ENCODE peak calls at places on chromosome 5, in five cellular contexts. One of them, this sample, is unnamed. For H3K4me1, the result is how much of the 10 kb centered on the place peaks cover.

GRCh38 chr5:143594913-143595818 is 191.7 kb upstream of the NR3C1 start:
- DNase-seq in prostate gland: peak
- DNase-seq in sigmoid colon: no peak
- DNase-seq in upper lobe of left lung: no peak
- DNase-seq in transverse colon: no peak
- DNase-seq in this sample: no peak

GRCh38 chr5:110045153-110045552 is 355.4 kb downstream of the MAN2A1 start:
- DNase-seq in upper lobe of left lung: no peak
- DNase-seq in prostate gland: no peak
- DNase-seq in sigmoid colon: no peak
- DNase-seq in transverse colon: no peak
- DNase-seq in this sample: no peak

GRCh38 chr5:66553368-66553912 is 42.8 kb upstream of the MAST4 start:
- DNase-seq in transverse colon: no peak
- DNase-seq in prostate gland: no peak
- DNase-seq in sigmoid colon: no peak
- DNase-seq in upper lobe of left lung: no peak
- DNase-seq in this sample: no peak

GRCh38 chr5:158268286-158268685 is 409.3 kb upstream of the CLINT1 start:
- DNase-seq in sigmoid colon: no peak
- DNase-seq in upper lobe of left lung: no peak
- DNase-seq in prostate gland: no peak
- DNase-seq in transverse colon: no peak
- DNase-seq in this sample: no peak

GRCh38 chr5:178320281-178320855 is 87.8 kb upstream of the PHYKPL start:
- DNase-seq in sigmoid colon: peak
- DNase-seq in transverse colon: no peak
- DNase-seq in upper lobe of left lung: no peak
- DNase-seq in prostate gland: no peak
- DNase-seq in this sample: no peak

GRCh38 chr5:124981901-124982300 is 235.5 kb upstream of the ZNF608 start:
- DNase-seq in sigmoid colon: no peak
- DNase-seq in prostate gland: no peak
- DNase-seq in upper lobe of left lung: no peak
- DNase-seq in transverse colon: no peak
- DNase-seq in this sample: no peak

GRCh38 chr5:87231037-87231808 is 36.5 kb upstream of the RASA1 start:
- DNase-seq in upper lobe of left lung: no peak
- DNase-seq in prostate gland: no peak
- DNase-seq in sigmoid colon: no peak
- DNase-seq in transverse colon: no peak
- DNase-seq in this sample: no peak

GRCh38 chr5:424259-425110 is 18.5 kb upstream of the EXOC3 start:
- DNase-seq in upper lobe of left lung: no peak
- DNase-seq in sigmoid colon: peak
- DNase-seq in transverse colon: no peak
- DNase-seq in prostate gland: no peak
- DNase-seq in this sample: no peak

GRCh38 chr5:77461287-77461686 is 30.8 kb downstream of the WDR41 start:
- DNase-seq in prostate gland: no peak
- DNase-seq in transverse colon: no peak
- DNase-seq in upper lobe of left lung: no peak
- DNase-seq in sigmoid colon: no peak
- DNase-seq in this sample: no peak

GRCh38 chr5:115069087-115069968 is 100.4 kb downstream of the TRIM36 start:
- DNase-seq in sigmoid colon: no peak
- DNase-seq in prostate gland: peak
- DNase-seq in upper lobe of left lung: no peak
- DNase-seq in transverse colon: peak
- DNase-seq in this sample: peak

GRCh38 chr5:168307022-168307421 is 15.6 kb downstream of the WWC1 start:
- DNase-seq in sigmoid colon: no peak
- DNase-seq in transverse colon: no peak
- DNase-seq in prostate gland: no peak
- DNase-seq in upper lobe of left lung: no peak
- DNase-seq in this sample: no peak

GRCh38 chr5:154477382-154478223 is 424 bp downstream of the HAND1 start:
- DNase-seq in transverse colon: no peak
- DNase-seq in sigmoid colon: no peak
- DNase-seq in prostate gland: no peak
- DNase-seq in upper lobe of left lung: no peak
- DNase-seq in this sample: peak

GRCh38 chr5:179624841-179625271 is 1.4 kb upstream of the HNRNPH1 start:
- DNase-seq in upper lobe of left lung: no peak
- DNase-seq in prostate gland: no peak
- DNase-seq in sigmoid colon: peak
- DNase-seq in transverse colon: no peak
- DNase-seq in this sample: no peak

GRCh38 chr5:146789712-146790660 is 88.6 kb downstream of the PPP2R2B start:
- DNase-seq in sigmoid colon: no peak
- DNase-seq in transverse colon: no peak
- DNase-seq in prostate gland: no peak
- DNase-seq in upper lobe of left lung: no peak
- DNase-seq in this sample: no peak

GRCh38 chr5:178329331-178329730 is 96.7 kb upstream of the PHYKPL start:
- DNase-seq in prostate gland: no peak
- DNase-seq in upper lobe of left lung: no peak
- DNase-seq in transverse colon: no peak
- DNase-seq in sigmoid colon: no peak
- DNase-seq in this sample: no peak

GRCh38 chr5:176658817-176659216 is 11.5 kb downstream of the TSPAN17 start:
- DNase-seq in prostate gland: no peak
- DNase-seq in upper lobe of left lung: no peak
- DNase-seq in transverse colon: peak
- DNase-seq in sigmoid colon: no peak
- DNase-seq in this sample: no peak

GRCh38 chr5:175692996-175693700 is 35.3 kb downstream of the HRH2 start:
- DNase-seq in prostate gland: no peak
- DNase-seq in sigmoid colon: peak
- DNase-seq in upper lobe of left lung: peak
- DNase-seq in transverse colon: peak
- DNase-seq in this sample: no peak

GRCh38 chr5:94031631-94032030 is 290.2 kb upstream of the POU5F2 start:
- DNase-seq in upper lobe of left lung: peak
- DNase-seq in prostate gland: no peak
- DNase-seq in transverse colon: no peak
- DNase-seq in sigmoid colon: no peak
- DNase-seq in this sample: no peak

GRCh38 chr5:131496400-131496713 is 138.7 kb downstream of the RAPGEF6 start:
- DNase-seq in sigmoid colon: no peak
- DNase-seq in transverse colon: no peak
- DNase-seq in upper lobe of left lung: no peak
- DNase-seq in prostate gland: no peak
- DNase-seq in this sample: no peak

GRCh38 chr5:41843456-41844112 is 26.6 kb downstream of the OXCT1 start:
- DNase-seq in sigmoid colon: no peak
- DNase-seq in prostate gland: peak
- DNase-seq in upper lobe of left lung: no peak
- DNase-seq in transverse colon: peak
- DNase-seq in this sample: peak

GRCh38 chr5:129057329-129057728 is 37.2 kb upstream of the ISOC1 start:
- DNase-seq in sigmoid colon: no peak
- DNase-seq in prostate gland: no peak
- DNase-seq in upper lobe of left lung: no peak
- DNase-seq in transverse colon: no peak
- DNase-seq in this sample: no peak

GRCh38 chr5:151781201-151781600 is 9.4 kb downstream of the G3BP1 start:
- DNase-seq in prostate gland: no peak
- DNase-seq in sigmoid colon: no peak
- DNase-seq in upper lobe of left lung: no peak
- DNase-seq in transverse colon: no peak
- DNase-seq in this sample: no peak

DNA sequence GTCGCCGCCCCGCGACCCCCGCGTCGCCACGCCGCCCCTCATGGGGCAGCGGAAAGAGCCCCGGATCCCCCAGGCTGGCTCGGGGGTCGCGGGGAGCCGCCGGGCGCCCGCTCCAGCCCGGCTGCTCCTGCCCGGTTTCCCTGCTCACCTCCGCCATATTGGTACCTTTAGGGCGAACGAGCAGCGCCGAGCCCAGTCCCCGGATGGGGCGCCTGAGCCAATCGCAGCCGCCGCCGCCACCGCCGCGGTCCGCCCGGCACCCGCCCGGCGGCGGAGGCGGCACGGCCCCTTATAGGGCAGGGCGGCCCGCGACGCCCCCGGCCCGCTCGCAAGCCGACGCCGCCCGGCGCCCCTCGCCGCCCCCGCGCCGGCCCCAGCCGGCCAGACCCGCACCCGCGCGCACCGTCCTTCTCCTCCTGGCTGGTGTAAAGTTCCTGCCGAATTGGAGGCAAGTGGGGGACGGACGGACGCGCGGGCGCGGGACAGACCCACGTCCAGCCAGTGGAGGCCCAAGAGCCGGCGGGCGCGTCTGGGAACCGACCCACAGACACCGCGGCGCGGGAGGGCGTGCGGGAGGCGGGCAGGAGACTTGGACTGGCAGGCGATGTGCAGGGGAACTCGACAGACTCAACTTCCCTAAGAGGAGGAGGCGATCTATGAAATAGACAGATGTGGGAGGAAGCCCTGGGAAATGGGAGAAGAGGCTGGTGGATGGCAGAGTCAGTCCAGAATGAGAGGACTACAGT is at the start of gene MIER3:
- DNase-seq in prostate gland: peak
- DNase-seq in sigmoid colon: peak
- DNase-seq in upper lobe of left lung: peak
- DNase-seq in transverse colon: peak
- DNase-seq in this sample: peak
- TF ChIP-seq POLR2A in prostate gland: peak
- TF ChIP-seq POLR2A in sigmoid colon: no peak
- TF ChIP-seq POLR2A in upper lobe of left lung: peak
- TF ChIP-seq POLR2A in transverse colon: peak
- TF ChIP-seq POLR2A in this sample: no peak

GRCh38 chr5:136000937-136001336 is 27.9 kb upstream of the TGFBI start:
- DNase-seq in upper lobe of left lung: no peak
- DNase-seq in transverse colon: no peak
- DNase-seq in prostate gland: no peak
- DNase-seq in sigmoid colon: no peak
- DNase-seq in this sample: no peak

GRCh38 chr5:136000147-136000546 is 28.6 kb upstream of the TGFBI start:
- DNase-seq in upper lobe of left lung: no peak
- DNase-seq in prostate gland: no peak
- DNase-seq in transverse colon: no peak
- DNase-seq in sigmoid colon: no peak
- DNase-seq in this sample: no peak

GRCh38 chr5:135997936-135998335 is 30.9 kb upstream of the TGFBI start:
- DNase-seq in prostate gland: no peak
- DNase-seq in upper lobe of left lung: no peak
- DNase-seq in sigmoid colon: no peak
- DNase-seq in transverse colon: no peak
- DNase-seq in this sample: no peak

GRCh38 chr5:135998889-135999288 is 29.9 kb upstream of the TGFBI start:
- DNase-seq in upper lobe of left lung: no peak
- DNase-seq in sigmoid colon: no peak
- DNase-seq in prostate gland: no peak
- DNase-seq in transverse colon: no peak
- DNase-seq in this sample: no peak

GRCh38 chr5:135999396-136000139 is 29.2 kb upstream of the TGFBI start:
- DNase-seq in sigmoid colon: no peak
- DNase-seq in upper lobe of left lung: peak
- DNase-seq in transverse colon: no peak
- DNase-seq in prostate gland: no peak
- DNase-seq in this sample: peak
- H3K4me1 ChIP-seq in sigmoid colon: under half
- H3K4me1 ChIP-seq in upper lobe of left lung: under half
- H3K4me1 ChIP-seq in transverse colon: under half
- H3K4me1 ChIP-seq in prostate gland: under half
- H3K4me1 ChIP-seq in this sample: under half

GRCh38 chr5:1779021-1779680 is 20.5 kb downstream of the MRPL36 start:
- DNase-seq in prostate gland: no peak
- DNase-seq in sigmoid colon: peak
- DNase-seq in transverse colon: no peak
- DNase-seq in upper lobe of left lung: no peak
- DNase-seq in this sample: no peak

GRCh38 chr5:1777281-1778137 is 22.1 kb downstream of the MRPL36 start:
- DNase-seq in prostate gland: no peak
- DNase-seq in sigmoid colon: peak
- DNase-seq in upper lobe of left lung: no peak
- DNase-seq in transverse colon: no peak
- DNase-seq in this sample: no peak

GRCh38 chr5:1778138-1779020 is 21.3 kb downstream of the MRPL36 start:
- DNase-seq in prostate gland: no peak
- DNase-seq in upper lobe of left lung: no peak
- DNase-seq in sigmoid colon: peak
- DNase-seq in transverse colon: no peak
- DNase-seq in this sample: no peak

GRCh38 chr5:1779782-1780620 is 19.6 kb downstream of the MRPL36 start:
- DNase-seq in transverse colon: no peak
- DNase-seq in sigmoid colon: peak
- DNase-seq in upper lobe of left lung: no peak
- DNase-seq in prostate gland: no peak
- DNase-seq in this sample: no peak

DNA sequence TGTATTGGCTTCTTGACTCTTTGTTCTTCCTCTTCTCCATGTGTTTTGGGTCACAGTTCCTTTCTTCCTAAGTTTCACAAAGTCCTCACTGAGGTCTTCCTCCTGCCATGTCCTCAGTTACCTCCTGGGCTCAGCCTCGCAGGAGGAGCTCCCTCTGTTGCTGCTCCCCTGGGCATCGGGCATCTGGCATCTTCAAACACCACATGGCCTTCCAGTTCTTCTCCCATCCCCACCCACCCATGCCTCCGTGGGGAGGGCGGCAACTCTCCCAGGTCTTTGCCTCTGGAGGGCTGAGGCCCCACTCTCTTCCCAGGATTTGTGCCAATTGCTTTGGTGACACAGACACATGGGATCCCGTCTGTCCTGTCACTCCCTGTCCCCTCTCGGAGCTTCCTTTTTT is 22.8 kb downstream of the MRPL36 start:
- DNase-seq in upper lobe of left lung: no peak
- DNase-seq in sigmoid colon: peak
- DNase-seq in prostate gland: no peak
- DNase-seq in transverse colon: no peak
- DNase-seq in this sample: no peak
- TF ChIP-seq POLR2AphosphoS5 in upper lobe of left lung: no peak
- TF ChIP-seq POLR2AphosphoS5 in sigmoid colon: no peak
- TF ChIP-seq POLR2AphosphoS5 in prostate gland: no peak
- TF ChIP-seq POLR2AphosphoS5 in transverse colon: no peak
- TF ChIP-seq POLR2AphosphoS5 in this sample: no peak

DNA sequence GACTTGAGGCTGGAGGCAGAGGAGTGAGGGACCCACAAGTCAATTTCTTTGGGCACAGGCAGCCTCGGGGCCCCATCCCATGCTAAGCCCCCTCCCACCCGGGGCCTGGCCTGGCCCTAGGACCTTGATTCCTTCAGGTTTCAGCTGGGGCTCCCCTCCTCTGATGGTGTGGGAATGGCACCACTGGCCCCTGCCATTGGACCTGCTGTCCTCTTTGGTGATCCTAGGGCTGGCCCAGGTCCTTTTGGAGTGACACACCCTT is 10.5 kb downstream of the ERGIC1 start:
- DNase-seq in upper lobe of left lung: no peak
- DNase-seq in transverse colon: no peak
- DNase-seq in prostate gland: no peak
- DNase-seq in sigmoid colon: no peak
- DNase-seq in this sample: no peak
- TF ChIP-seq POLR2A in upper lobe of left lung: no peak
- TF ChIP-seq POLR2A in transverse colon: no peak
- TF ChIP-seq POLR2A in prostate gland: no peak
- TF ChIP-seq POLR2A in sigmoid colon: no peak
- TF ChIP-seq POLR2A in this sample: no peak

GRCh38 chr5:72468606-72469005 is 38.6 kb downstream of the ZNF366 start:
- DNase-seq in sigmoid colon: no peak
- DNase-seq in prostate gland: no peak
- DNase-seq in upper lobe of left lung: no peak
- DNase-seq in transverse colon: no peak
- DNase-seq in this sample: peak
- H3K4me1 ChIP-seq in sigmoid colon: under half
- H3K4me1 ChIP-seq in prostate gland: under half
- H3K4me1 ChIP-seq in upper lobe of left lung: under half
- H3K4me1 ChIP-seq in transverse colon: under half
- H3K4me1 ChIP-seq in this sample: under half

This sample was measured in endothelial cell of umbilical vein.